ENCODE peak calls at places on chromosomes 1 and 21, in five cellular contexts. I is PC-3, A is kidney, H is caudate nucleus, T is RWPE2. S is an unnamed sample.

GRCh38 chr1:107724648-107725047 is 240.3 kb downstream of the VAV3 start:
- DNase-seq in I (peak; percentile 22), A (no peak), H (no peak), T (no peak), S (no peak)

GRCh38 chr1:229378586-229379442 is 36.0 kb upstream of the CCSAP start:
- DNase-seq in I (no peak), A (no peak), H (no peak), T (no peak), S (no peak)

GRCh38 chr1:192439373-192440025 is 122.7 kb downstream of the RGS21 start:
- DNase-seq in I (peak; percentile 83), A (no peak), H (no peak), T (no peak), S (peak; percentile 95)

GRCh38 chr1:93827128-93827527 is 51.9 kb downstream of the DNTTIP2 start:
- DNase-seq in I (no peak), A (no peak), H (no peak), T (no peak), S (no peak)

GRCh38 chr1:43536196-43536863 is 5.6 kb downstream of the PTPRF start:
- DNase-seq in I (peak; percentile 88), A (no peak), H (no peak), T (no peak), S (no peak)

GRCh38 chr21:41886331-41886730 is 7.2 kb upstream of the PRDM15 start:
- DNase-seq in I (no peak), A (no peak), H (no peak), T (no peak), S (no peak)

GRCh38 chr1:218366322-218367052 is 21.4 kb downstream of the TGFB2 start:
- DNase-seq in I (no peak), A (no peak), H (no peak), T (no peak), S (peak; percentile 55)

GRCh38 chr1:54965624-54966340 is 14.6 kb upstream of the TMEM61 start:
- DNase-seq in I (peak; percentile 51), A (no peak), H (no peak), T (no peak), S (peak; percentile 45)

GRCh38 chr1:226604846-226605572 is 56.4 kb downstream of the STUM start:
- DNase-seq in I (no peak), A (peak; percentile 40), H (no peak), T (no peak), S (no peak)

GRCh38 chr1:112083487-112083886 is 94.0 kb upstream of the KCND3 start:
- DNase-seq in I (peak; percentile 42), A (no peak), H (no peak), T (no peak), S (peak; percentile 15)

GRCh38 chr1:101438359-101438758 is 201.5 kb downstream of the S1PR1 start:
- DNase-seq in I (peak; percentile 51), A (no peak), H (no peak), T (no peak), S (peak; percentile 2)

GRCh38 chr1:55329091-55329490 is 113.9 kb upstream of the USP24 start:
- DNase-seq in I (no peak), A (no peak), H (no peak), T (no peak), S (peak; percentile 18)

GRCh38 chr1:161913482-161914140 is 110.1 kb downstream of the OLFML2B start:
- DNase-seq in I (peak; percentile 75), A (no peak), H (no peak), T (no peak), S (peak; percentile 6)

GRCh38 chr1:85047472-85048295 is 616 bp downstream of the MCOLN3 start:
- DNase-seq in I (no peak), A (peak; percentile 68), H (no peak), T (no peak), S (no peak)

GRCh38 chr1:196466656-196467055 is 141.6 kb downstream of the KCNT2 start:
- DNase-seq in I (peak; percentile 56), A (no peak), H (no peak), T (no peak), S (peak; percentile 82)

DNA sequence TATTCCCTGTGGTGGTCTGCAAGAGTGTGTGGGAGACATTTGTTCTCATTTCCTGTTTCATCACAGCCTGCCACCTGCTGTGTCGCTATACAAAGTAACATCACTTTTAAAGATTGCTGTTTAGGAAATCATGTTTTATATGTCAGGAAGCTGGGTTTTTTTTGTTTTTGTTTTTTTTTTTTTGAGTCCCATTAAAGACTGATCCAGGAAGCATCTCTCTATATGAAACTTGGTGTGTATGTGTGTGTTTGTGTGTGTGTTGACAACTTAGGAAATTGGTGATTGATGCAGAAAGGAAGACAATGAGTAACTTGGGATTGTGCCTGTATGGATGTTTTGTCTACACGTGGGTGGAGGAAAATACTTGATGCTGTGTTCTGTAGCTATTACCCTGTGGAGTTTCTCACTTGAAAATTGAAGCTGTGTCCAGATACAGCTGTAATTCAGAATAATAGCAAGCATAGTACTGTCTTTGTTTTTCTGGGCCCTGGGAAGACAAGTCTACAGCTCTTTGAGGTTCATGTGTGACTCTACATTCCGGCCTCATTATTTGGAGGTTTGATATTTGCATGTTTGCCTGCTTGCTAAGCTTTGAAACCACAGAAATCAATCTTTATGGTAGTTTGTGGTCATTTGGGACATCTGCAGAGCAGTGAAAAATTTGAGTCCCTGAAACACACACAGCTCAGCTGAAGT is 47.9 kb downstream of the LAMC1 start:
- DNase-seq in I (peak; percentile 69), A (no peak), H (no peak), T (no peak), S (peak; percentile 95)
- H3K27ac ChIP-seq in I (peak overlapping the region; percentile 96), A (no peak overlapping the region), H (no peak overlapping the region), T (peak overlapping the region; percentile 6), S (no peak overlapping the region)

DNA sequence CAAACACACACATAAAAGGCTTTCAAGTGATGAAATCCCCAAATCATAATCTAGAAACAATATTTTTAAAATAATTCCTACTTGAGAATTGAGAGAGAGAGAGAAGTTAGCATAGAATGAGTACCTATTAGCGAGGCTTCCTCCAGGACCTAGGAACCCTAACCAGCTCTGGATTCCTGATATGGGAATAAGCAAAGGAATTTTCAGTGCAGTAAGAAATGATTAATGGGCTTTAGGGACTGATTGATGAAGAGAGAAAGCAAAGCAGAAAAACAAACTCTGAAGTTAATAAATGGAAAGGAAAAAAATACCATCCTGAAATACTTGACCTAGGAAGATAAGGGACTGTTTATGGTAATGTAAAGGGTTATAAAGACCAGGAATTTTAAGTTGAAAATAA is 60.6 kb downstream of the WARS2 start:
- DNase-seq in I (no peak), A (no peak), H (no peak), T (no peak), S (no peak)
- H3K27ac ChIP-seq in I (no peak overlapping the region), A (no peak overlapping the region), H (no peak overlapping the region), T (no peak overlapping the region), S (no peak overlapping the region)

GRCh38 chr1:234958702-234959649 is 169.7 kb downstream of the TOMM20 start:
- DNase-seq in I (no peak), A (no peak), H (no peak), T (no peak), S (no peak)
- H3K27ac ChIP-seq in I (peak overlapping the region; percentile 100), A (peak overlapping the region; percentile 29), H (peak overlapping the region; percentile 60), T (no peak overlapping the region), S (peak overlapping the region; percentile 10)

DNA sequence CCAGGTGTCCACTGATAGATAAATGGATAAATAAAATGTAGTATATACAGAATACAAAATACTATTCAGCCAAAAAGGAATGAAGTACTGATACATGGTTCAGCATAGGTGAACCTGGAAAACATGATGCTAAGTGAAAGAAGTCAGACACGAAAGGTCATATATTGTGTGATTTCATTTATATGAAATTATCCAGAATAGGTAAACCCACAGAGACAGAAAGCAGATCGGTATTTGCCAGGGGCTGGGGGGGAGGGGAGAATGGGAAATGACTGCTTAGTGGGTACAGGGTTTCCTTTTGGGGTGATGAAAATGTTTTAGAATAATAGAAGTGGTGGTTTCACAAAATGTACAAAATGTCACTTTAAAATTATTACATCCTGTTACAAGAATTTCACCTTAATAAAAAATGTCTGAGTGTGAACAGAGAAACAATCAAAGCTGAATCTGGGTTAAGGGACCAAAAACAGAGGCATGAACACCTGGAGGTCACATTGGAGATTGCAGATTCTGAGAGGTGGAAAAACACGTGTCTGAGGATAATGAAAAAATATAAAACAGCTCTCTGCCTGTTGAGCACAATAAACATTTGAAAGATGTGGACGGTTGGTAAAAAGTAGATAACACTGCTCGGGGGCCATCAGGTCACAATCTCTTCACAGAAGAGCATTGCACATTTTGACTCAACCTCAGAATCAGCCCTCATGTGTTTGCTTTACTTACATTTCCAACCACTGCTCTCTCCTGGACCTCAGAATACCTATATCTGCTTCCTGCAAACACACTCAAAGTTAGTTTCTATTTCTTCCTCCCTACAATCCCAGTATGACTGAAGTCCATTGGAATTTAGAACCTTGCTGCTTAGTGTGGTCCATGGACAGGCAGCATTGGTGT is 3.3 kb downstream of the SLAMF6 start:
- DNase-seq in I (peak; percentile 36), A (no peak), H (no peak), T (no peak), S (no peak)
- H3K27ac ChIP-seq in I (no peak overlapping the region), A (no peak overlapping the region), H (no peak overlapping the region), T (peak overlapping the region; percentile 47), S (no peak overlapping the region)

DNA sequence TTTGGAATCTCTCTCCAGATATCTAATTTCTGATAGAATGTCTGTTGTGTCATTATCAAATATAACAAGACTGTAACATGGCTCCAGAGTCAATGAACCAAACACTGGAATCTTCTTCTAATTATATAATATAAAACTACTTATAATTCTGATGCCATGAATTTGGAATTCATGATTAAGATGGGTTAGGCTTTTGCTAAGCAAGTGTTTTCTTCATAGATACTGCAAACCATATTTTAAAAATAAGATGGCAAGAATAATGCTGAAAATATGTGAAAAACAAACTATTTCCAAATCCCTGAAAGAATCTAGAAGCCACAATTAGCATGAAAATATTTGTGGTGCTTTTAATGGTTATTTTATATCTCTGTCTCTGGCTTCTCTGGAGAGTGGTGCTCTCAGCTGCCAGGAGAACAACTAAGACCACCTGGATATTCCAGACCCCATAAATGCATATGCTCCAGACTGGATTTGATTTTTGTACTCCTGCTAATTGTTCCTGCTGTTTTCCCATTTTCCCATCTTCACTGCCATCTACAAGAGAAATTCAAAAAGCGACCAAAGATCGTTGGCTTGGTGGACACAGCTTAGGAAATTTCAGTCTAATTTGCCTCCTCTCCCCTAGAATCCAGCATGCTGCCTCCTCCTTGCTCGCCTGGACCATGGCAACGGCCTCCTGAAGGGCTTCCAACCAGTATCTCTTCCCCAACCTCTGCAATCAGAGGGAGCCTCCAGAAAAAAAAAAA is 418.9 kb downstream of the SETD4 start:
- DNase-seq in I (no peak), A (no peak), H (no peak), T (no peak), S (peak; percentile 67)
- H3K27ac ChIP-seq in I (no peak overlapping the region), A (no peak overlapping the region), H (no peak overlapping the region), T (peak overlapping the region; percentile 54), S (peak overlapping the region; percentile 34)